ENCODE peak calls at places on chromosomes 4 and X, in nine cellular contexts. N is upper lobe of right lung; T is heart right ventricle; R is uterus; H is CD4-positive, alpha-beta T cell; X is CD8-positive, alpha-beta T cell; I is A549; K is transverse colon; G is fibroblast of lung. C is an unnamed sample.

GRCh38 chr4:41609851-41610250 is 71.9 kb downstream of the LIMCH1 start:
- DNase-seq in N (no peak), T (no peak), R (no peak), H (no peak), X (no peak), I (no peak), K (no peak), G (no peak), C (no peak)

GRCh38 chr4:84878090-84878489 is 88.4 kb downstream of the WDFY3 start:
- DNase-seq in N (no peak), T (no peak), R (no peak), H (no peak), X (no peak), I (no peak), K (no peak), G (peak; percentile 72), C (no peak)

GRCh38 chrX:23515028-23515427 is 152.3 kb upstream of the PRDX4 start:
- DNase-seq in N (no peak), T (no peak), R (no peak), H (no peak), X (no peak), I (no peak), K (no peak), G (no peak), C (no peak)

GRCh38 chr4:15451866-15452765 is 17.6 kb upstream of the CC2D2A start:
- DNase-seq in N (no peak), T (no peak), R (no peak), H (no peak), X (no peak), I (peak; percentile 21), K (no peak), G (peak; percentile 94), C (no peak)

GRCh38 chr4:39825741-39826231 is 127.8 kb downstream of the UBE2K start:
- DNase-seq in N (no peak), T (no peak), R (no peak), H (no peak), X (no peak), I (peak; percentile 23), K (no peak), G (peak; percentile 54), C (no peak)

GRCh38 chr4:14752341-14753046 is 249.8 kb upstream of the CPEB2 start:
- DNase-seq in N (no peak), T (no peak), R (no peak), H (no peak), X (no peak), I (no peak), K (no peak), G (no peak), C (no peak)

GRCh38 chrX:39787999-39788398 is 309.8 kb downstream of the BCOR start:
- DNase-seq in N (no peak), T (no peak), R (no peak), H (no peak), X (no peak), I (no peak), K (no peak), G (no peak), C (no peak)

GRCh38 chrX:65644621-65645287 is 22.7 kb upstream of the MSN start:
- DNase-seq in N (peak; percentile 81), T (peak; percentile 83), R (peak; percentile 90), H (peak; percentile 8), X (no peak), I (peak; percentile 67), K (peak; percentile 76), G (peak; percentile 85), C (no peak)

GRCh38 chrX:73577368-73577767 is 14.4 kb downstream of the CHIC1 start:
- DNase-seq in N (no peak), T (peak; percentile 5), R (no peak), H (no peak), X (no peak), I (no peak), K (no peak), G (peak; percentile 67), C (no peak)

GRCh38 chr4:137032242-137032641 is 500.1 kb downstream of the PCDH18 start:
- DNase-seq in N (no peak), T (no peak), R (no peak), H (no peak), X (no peak), I (no peak), K (no peak), G (peak; percentile 7), C (no peak)

GRCh38 chrX:42524374-42524773 is 253.6 kb downstream of the PPP1R2C start:
- DNase-seq in N (no peak), T (no peak), R (no peak), H (no peak), X (no peak), I (no peak), K (no peak), G (no peak), C (no peak)

GRCh38 chrX:42535233-42535632 is 242.7 kb downstream of the PPP1R2C start:
- DNase-seq in N (no peak), T (no peak), R (no peak), H (no peak), X (no peak), I (no peak), K (no peak), G (no peak), C (no peak)

GRCh38 chrX:42531431-42531830 is 246.5 kb downstream of the PPP1R2C start:
- DNase-seq in N (no peak), T (no peak), R (no peak), H (no peak), X (no peak), I (no peak), K (no peak), G (no peak), C (no peak)

GRCh38 chrX:42533761-42534160 is 244.2 kb downstream of the PPP1R2C start:
- DNase-seq in N (no peak), T (no peak), R (no peak), H (no peak), X (no peak), I (no peak), K (no peak), G (no peak), C (no peak)

GRCh38 chrX:42530027-42530426 is 247.9 kb downstream of the PPP1R2C start:
- DNase-seq in N (no peak), T (no peak), R (no peak), H (no peak), X (no peak), I (no peak), K (no peak), G (peak; percentile 30), C (no peak)
- TF ChIP-seq CTCF in N (no peak), T (no peak), R (no peak), H (no peak), X (no peak), I (no peak), K (no peak), G (no peak), C (no peak)

GRCh38 chr4:183100298-183100599 is 1.2 kb downstream of the WWC2 start:
- DNase-seq in N (no peak), T (no peak), R (no peak), H (no peak), X (no peak), I (no peak), K (no peak), G (no peak), C (no peak)
- H3K27ac ChIP-seq in N (peak overlapping the region; percentile 98), T (peak overlapping the region; percentile 100), R (peak overlapping the region; percentile 92), H (no peak overlapping the region), X (no peak overlapping the region), I (peak overlapping the region; percentile 99), K (no peak overlapping the region), G (peak overlapping the region; percentile 94), C (no peak overlapping the region)

GRCh38 chr4:177547985-177548384 is 105.7 kb upstream of the AGA start:
- DNase-seq in N (no peak), T (no peak), R (no peak), H (no peak), X (no peak), I (no peak), K (no peak), G (no peak), C (no peak)

GRCh38 chr4:177546745-177547144 is 104.5 kb upstream of the AGA start:
- DNase-seq in N (no peak), T (no peak), R (no peak), H (no peak), X (no peak), I (no peak), K (no peak), G (peak; percentile 18), C (no peak)
- TF ChIP-seq CTCF in N (no peak), T (no peak), R (no peak), H (no peak), X (no peak), I (no peak), K (no peak), G (no peak), C (no peak)

GRCh38 chr4:20532871-20533870 is 167.1 kb upstream of the PACRGL start:
- DNase-seq in N (no peak), T (no peak), R (no peak), H (no peak), X (no peak), I (no peak), K (no peak), G (peak; percentile 63), C (no peak)
- H3K27ac ChIP-seq in N (no peak overlapping the region), T (no peak overlapping the region), R (no peak overlapping the region), H (no peak overlapping the region), X (no peak overlapping the region), I (no peak overlapping the region), K (no peak overlapping the region), G (no peak overlapping the region), C (no peak overlapping the region)

C was measured in WERI-Rb-1.